ENCODE peak calls at places on chromosomes 11 and 22, in ten cellular contexts. O, I, S, K, P, R, W, F, Q and H are unnamed samples.

GRCh38 chr11:6693342-6694228 is 10.4 kb upstream of the MRPL17 start:
- DNase-seq in O (no peak), I (peak; percentile 41), S (no peak), K (no peak), P (peak; percentile 26), R (no peak), W (no peak), F (no peak), Q (no peak), H (no peak)

GRCh38 chr11:33769542-33769941 is 4.8 kb downstream of the FBXO3 start:
- DNase-seq in O (no peak), I (no peak), S (no peak), K (no peak), P (no peak), R (no peak), W (no peak), F (no peak), Q (no peak), H (no peak)

GRCh38 chr11:11293798-11294611 is 59.0 kb downstream of the CSNK2A3 start:
- DNase-seq in O (no peak), I (no peak), S (no peak), K (no peak), P (no peak), R (no peak), W (no peak), F (no peak), Q (no peak), H (no peak)

GRCh38 chr22:48841881-48842582 is 985.6 kb downstream of the BRD1 start:
- DNase-seq in O (no peak), I (no peak), S (no peak), K (no peak), P (no peak), R (peak; percentile 47), W (no peak), F (no peak), Q (no peak), H (no peak)

GRCh38 chr22:49965291-49966040 is 4.9 kb downstream of the PIM3 start:
- DNase-seq in O (peak; percentile 31), I (peak; percentile 44), S (peak; percentile 16), K (no peak), P (no peak), R (peak; percentile 57), W (no peak), F (peak; percentile 27), Q (no peak), H (no peak)

GRCh38 chr22:29031236-29031982 is 30.2 kb downstream of the C22orf31 start:
- DNase-seq in O (peak; percentile 44), I (peak; percentile 67), S (peak; percentile 40), K (no peak), P (peak; percentile 62), R (no peak), W (peak; percentile 66), F (peak; percentile 60), Q (no peak), H (peak; percentile 39)

GRCh38 chr11:69008774-69009440 is 4.1 kb downstream of the MRGPRF start:
- DNase-seq in O (peak; percentile 79), I (peak; percentile 59), S (peak; percentile 82), K (no peak), P (peak; percentile 64), R (peak; percentile 76), W (peak; percentile 100), F (no peak), Q (no peak), H (no peak)

GRCh38 chr22:49201046-49201970 is 626.4 kb downstream of the BRD1 start:
- DNase-seq in O (peak; percentile 13), I (no peak), S (no peak), K (no peak), P (no peak), R (peak; percentile 45), W (no peak), F (peak; percentile 2), Q (no peak), H (no peak)

GRCh38 chr11:80365315-80365714 is 924.5 kb upstream of the TENM4 start:
- DNase-seq in O (no peak), I (no peak), S (no peak), K (no peak), P (no peak), R (no peak), W (no peak), F (no peak), Q (no peak), H (no peak)

GRCh38 chr11:80371931-80372330 is 931.1 kb upstream of the TENM4 start:
- DNase-seq in O (no peak), I (no peak), S (no peak), K (no peak), P (no peak), R (no peak), W (no peak), F (no peak), Q (no peak), H (no peak)

GRCh38 chr11:80362578-80362977 is 921.7 kb upstream of the TENM4 start:
- DNase-seq in O (no peak), I (no peak), S (no peak), K (no peak), P (no peak), R (no peak), W (no peak), F (no peak), Q (no peak), H (no peak)

DNA sequence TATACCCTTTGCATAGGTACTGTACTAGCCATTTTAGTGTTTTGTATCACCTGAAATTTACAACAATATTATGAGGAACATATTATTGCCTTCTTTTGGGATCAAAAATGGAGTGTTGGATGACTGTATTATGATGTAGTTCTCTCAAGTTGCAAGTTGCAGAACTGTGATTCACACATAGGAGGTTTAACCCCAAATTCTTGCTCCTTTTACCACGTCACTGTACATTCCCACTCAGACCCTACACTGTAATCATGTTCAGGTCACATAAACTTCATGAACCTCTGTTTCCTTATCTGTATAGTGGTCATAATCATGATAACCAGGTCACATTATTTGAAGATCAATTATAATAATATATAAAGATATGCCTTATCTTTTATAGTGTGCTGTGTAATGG is 925.1 kb upstream of the TENM4 start:
- DNase-seq in O (no peak), I (no peak), S (no peak), K (no peak), P (no peak), R (no peak), W (no peak), F (no peak), Q (no peak), H (no peak)
- TF ChIP-seq POLR2A in O (no peak), I (no peak), S (no peak), K (no peak), P (no peak), R (no peak), W (no peak), F (no peak), Q (no peak), H (no peak)

GRCh38 chr11:65445101-65445603 is 22.6 kb downstream of the NEAT1 start:
- DNase-seq in O (no peak), I (peak; percentile 49), S (no peak), K (no peak), P (no peak), R (no peak), W (no peak), F (no peak), Q (no peak), H (no peak)

GRCh38 chr11:65448074-65448417 is 25.4 kb downstream of the NEAT1 start:
- DNase-seq in O (no peak), I (no peak), S (no peak), K (no peak), P (no peak), R (no peak), W (no peak), F (no peak), Q (no peak), H (no peak)

GRCh38 chr11:65445604-65446445 is 23.2 kb downstream of the NEAT1 start:
- DNase-seq in O (peak; percentile 34), I (peak; percentile 74), S (no peak), K (no peak), P (no peak), R (no peak), W (no peak), F (no peak), Q (no peak), H (no peak)

GRCh38 chr11:65446446-65447277 is 24.1 kb downstream of the NEAT1 start:
- DNase-seq in O (peak; percentile 48), I (peak; percentile 83), S (no peak), K (no peak), P (peak; percentile 36), R (peak; percentile 78), W (no peak), F (no peak), Q (no peak), H (no peak)

GRCh38 chr11:65448418-65449196 is 26.0 kb downstream of the NEAT1 start:
- DNase-seq in O (peak; percentile 26), I (peak; percentile 75), S (peak; percentile 42), K (no peak), P (no peak), R (no peak), W (no peak), F (no peak), Q (no peak), H (no peak)
- TF ChIP-seq POLR2A in O (no peak), I (no peak), S (no peak), K (no peak), P (no peak), R (no peak), W (no peak), F (peak; percentile 24), Q (no peak), H (no peak)

GRCh38 chr11:44094260-44094868 is 1.1 kb upstream of the EXT2 start:
- DNase-seq in O (peak; percentile 86), I (peak; percentile 76), S (peak; percentile 87), K (peak; percentile 33), P (peak; percentile 96), R (no peak), W (peak; percentile 87), F (peak; percentile 79), Q (no peak), H (peak; percentile 87)

GRCh38 chr11:44097821-44098220 is 2.3 kb downstream of the EXT2 start:
- DNase-seq in O (no peak), I (no peak), S (no peak), K (no peak), P (no peak), R (no peak), W (no peak), F (no peak), Q (no peak), H (no peak)

GRCh38 chr11:44090539-44090938 is 4.9 kb upstream of the EXT2 start:
- DNase-seq in O (no peak), I (no peak), S (no peak), K (no peak), P (no peak), R (no peak), W (no peak), F (no peak), Q (no peak), H (no peak)

GRCh38 chr11:44096360-44097188 is 1.1 kb downstream of the EXT2 start:
- DNase-seq in O (no peak), I (no peak), S (no peak), K (peak; percentile 19), P (no peak), R (no peak), W (peak; percentile 58), F (no peak), Q (no peak), H (no peak)

GRCh38 chr11:44095506-44096359 is at the start of gene EXT2:
- DNase-seq in O (peak; percentile 93), I (peak; percentile 85), S (peak; percentile 91), K (peak; percentile 89), P (peak; percentile 72), R (peak; percentile 96), W (peak; percentile 96), F (peak; percentile 90), Q (no peak), H (peak; percentile 85)
- TF ChIP-seq POLR2A in O (no peak), I (peak; percentile 56), S (peak; percentile 54), K (no peak), P (peak; percentile 29), R (no peak), W (peak; percentile 88), F (peak; percentile 67), Q (peak; percentile 77), H (peak; percentile 67)

DNA sequence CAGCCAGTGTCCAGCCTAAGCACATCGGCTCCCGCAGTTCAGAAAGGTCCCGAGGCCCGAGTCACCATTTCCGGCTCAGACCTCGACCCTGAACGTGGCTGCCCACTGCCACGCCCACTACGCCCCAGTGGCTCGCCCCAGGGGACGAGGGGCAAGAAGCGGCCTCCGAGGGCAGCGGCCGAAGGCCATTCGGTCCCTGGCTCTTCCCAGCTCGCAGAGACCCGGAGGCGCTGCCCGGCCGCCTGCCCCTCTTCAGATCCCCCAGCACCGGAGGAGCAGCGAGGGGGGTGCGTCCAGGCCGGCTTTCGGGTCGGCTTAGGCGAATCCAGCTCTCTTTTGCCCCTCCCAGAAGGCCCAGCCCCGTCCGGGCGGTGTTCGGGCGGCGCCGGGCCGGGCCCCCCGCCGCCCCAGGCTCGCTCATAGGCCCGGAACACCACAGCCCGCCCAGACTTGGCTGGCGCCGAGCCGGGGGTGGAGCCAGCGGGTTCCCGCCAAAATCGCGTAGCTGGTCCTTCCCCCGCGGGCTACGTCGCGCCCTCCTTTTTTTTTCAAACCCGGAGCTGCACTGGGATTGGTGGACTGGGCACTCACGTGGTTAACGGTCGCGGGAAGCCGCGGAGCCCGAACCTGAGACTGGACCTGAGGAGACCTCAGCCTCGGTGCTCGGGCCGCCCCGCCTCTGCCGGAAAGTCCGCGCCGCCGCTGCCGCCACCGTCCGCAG is at the start of gene WEE1:
- DNase-seq in O (peak; percentile 98), I (peak; percentile 96), S (peak; percentile 99), K (peak; percentile 93), P (peak; percentile 96), R (peak; percentile 100), W (peak; percentile 92), F (peak; percentile 99), Q (peak; percentile 86), H (peak; percentile 98)
- TF ChIP-seq POLR2A in O (no peak), I (peak; percentile 90), S (peak; percentile 92), K (peak; percentile 60), P (peak; percentile 44), R (no peak), W (peak; percentile 85), F (peak; percentile 92), Q (peak; percentile 84), H (peak; percentile 92)